ENCODE peak calls at places on chromosomes 13 and 19, in five cellular contexts. One of them, this sample, is unnamed.
A peak's percentile ranks its signal among the peaks of the same experiment; 100 is the strongest.

GRCh38 chr13:76637651-76638111 is 248.5 kb downstream of the KCTD12 start:
- DNase-seq in stimulated activated naive B cell treated with anti-CD40 and anti-IgM and Interleukin-4, amounts not matched to agents 10 μg/mL and 1 μg/mL and 100 μg/mL, for 72 hours: no peak
- DNase-seq in Kasumi-1: no peak
- DNase-seq in uterus: no peak
- DNase-seq in activated naive CD8-positive, alpha-beta T cell treated with anti-CD3 and anti-CD28 coated beads for 36 hours: no peak
- DNase-seq in this sample: no peak

GRCh38 chr19:3338541-3339181 is 27.7 kb upstream of the NFIC start:
- DNase-seq in stimulated activated naive B cell treated with anti-CD40 and anti-IgM and Interleukin-4, amounts not matched to agents 10 μg/mL and 1 μg/mL and 100 μg/mL, for 72 hours: no peak
- DNase-seq in Kasumi-1: no peak
- DNase-seq in uterus: peak; percentile 37
- DNase-seq in activated naive CD8-positive, alpha-beta T cell treated with anti-CD3 and anti-CD28 coated beads for 36 hours: peak; percentile 20
- DNase-seq in this sample: no peak

GRCh38 chr19:55097864-55098715 is 19.3 kb downstream of the PPP1R12C start:
- DNase-seq in stimulated activated naive B cell treated with anti-CD40 and anti-IgM and Interleukin-4, amounts not matched to agents 10 μg/mL and 1 μg/mL and 100 μg/mL, for 72 hours: no peak
- DNase-seq in Kasumi-1: peak; percentile 93
- DNase-seq in uterus: no peak
- DNase-seq in activated naive CD8-positive, alpha-beta T cell treated with anti-CD3 and anti-CD28 coated beads for 36 hours: no peak
- DNase-seq in this sample: peak; percentile 30

GRCh38 chr19:11191273-11191755 is 6.0 kb downstream of the KANK2 start:
- DNase-seq in stimulated activated naive B cell treated with anti-CD40 and anti-IgM and Interleukin-4, amounts not matched to agents 10 μg/mL and 1 μg/mL and 100 μg/mL, for 72 hours: no peak
- DNase-seq in Kasumi-1: peak; percentile 89
- DNase-seq in uterus: peak; percentile 68
- DNase-seq in activated naive CD8-positive, alpha-beta T cell treated with anti-CD3 and anti-CD28 coated beads for 36 hours: no peak
- DNase-seq in this sample: no peak

GRCh38 chr13:29676941-29677452 is 81.5 kb upstream of the SLC7A1 start:
- DNase-seq in stimulated activated naive B cell treated with anti-CD40 and anti-IgM and Interleukin-4, amounts not matched to agents 10 μg/mL and 1 μg/mL and 100 μg/mL, for 72 hours: no peak
- DNase-seq in Kasumi-1: no peak
- DNase-seq in uterus: no peak
- DNase-seq in activated naive CD8-positive, alpha-beta T cell treated with anti-CD3 and anti-CD28 coated beads for 36 hours: no peak
- DNase-seq in this sample: no peak

GRCh38 chr19:7083076-7083956 is 13.8 kb downstream of the ZNF557 start:
- DNase-seq in stimulated activated naive B cell treated with anti-CD40 and anti-IgM and Interleukin-4, amounts not matched to agents 10 μg/mL and 1 μg/mL and 100 μg/mL, for 72 hours: no peak
- DNase-seq in Kasumi-1: no peak
- DNase-seq in uterus: no peak
- DNase-seq in activated naive CD8-positive, alpha-beta T cell treated with anti-CD3 and anti-CD28 coated beads for 36 hours: no peak
- DNase-seq in this sample: no peak

GRCh38 chr19:18417250-18418033 is 1.8 kb upstream of the SSBP4 start:
- DNase-seq in stimulated activated naive B cell treated with anti-CD40 and anti-IgM and Interleukin-4, amounts not matched to agents 10 μg/mL and 1 μg/mL and 100 μg/mL, for 72 hours: no peak
- DNase-seq in Kasumi-1: peak; percentile 84
- DNase-seq in uterus: peak; percentile 86
- DNase-seq in activated naive CD8-positive, alpha-beta T cell treated with anti-CD3 and anti-CD28 coated beads for 36 hours: no peak
- DNase-seq in this sample: peak; percentile 83

GRCh38 chr13:33322474-33322827 is 36.9 kb upstream of the STARD13 start:
- DNase-seq in stimulated activated naive B cell treated with anti-CD40 and anti-IgM and Interleukin-4, amounts not matched to agents 10 μg/mL and 1 μg/mL and 100 μg/mL, for 72 hours: no peak
- DNase-seq in Kasumi-1: no peak
- DNase-seq in uterus: peak; percentile 72
- DNase-seq in activated naive CD8-positive, alpha-beta T cell treated with anti-CD3 and anti-CD28 coated beads for 36 hours: no peak
- DNase-seq in this sample: no peak

GRCh38 chr19:36371886-36372285 is 7.1 kb downstream of the ZFP14 start:
- DNase-seq in stimulated activated naive B cell treated with anti-CD40 and anti-IgM and Interleukin-4, amounts not matched to agents 10 μg/mL and 1 μg/mL and 100 μg/mL, for 72 hours: no peak
- DNase-seq in Kasumi-1: no peak
- DNase-seq in uterus: no peak
- DNase-seq in activated naive CD8-positive, alpha-beta T cell treated with anti-CD3 and anti-CD28 coated beads for 36 hours: no peak
- DNase-seq in this sample: no peak

GRCh38 chr13:36920612-36921185 is 661 bp upstream of the SMAD9 start:
- DNase-seq in stimulated activated naive B cell treated with anti-CD40 and anti-IgM and Interleukin-4, amounts not matched to agents 10 μg/mL and 1 μg/mL and 100 μg/mL, for 72 hours: no peak
- DNase-seq in Kasumi-1: no peak
- DNase-seq in uterus: no peak
- DNase-seq in activated naive CD8-positive, alpha-beta T cell treated with anti-CD3 and anti-CD28 coated beads for 36 hours: no peak
- DNase-seq in this sample: peak; percentile 23

GRCh38 chr13:73972503-73972902 is 161.7 kb downstream of the KLF12 start:
- DNase-seq in stimulated activated naive B cell treated with anti-CD40 and anti-IgM and Interleukin-4, amounts not matched to agents 10 μg/mL and 1 μg/mL and 100 μg/mL, for 72 hours: no peak
- DNase-seq in Kasumi-1: no peak
- DNase-seq in uterus: no peak
- DNase-seq in activated naive CD8-positive, alpha-beta T cell treated with anti-CD3 and anti-CD28 coated beads for 36 hours: no peak
- DNase-seq in this sample: no peak

GRCh38 chr19:18197306-18197705 is 4.3 kb downstream of the MPV17L2 start:
- DNase-seq in stimulated activated naive B cell treated with anti-CD40 and anti-IgM and Interleukin-4, amounts not matched to agents 10 μg/mL and 1 μg/mL and 100 μg/mL, for 72 hours: no peak
- DNase-seq in Kasumi-1: no peak
- DNase-seq in uterus: no peak
- DNase-seq in activated naive CD8-positive, alpha-beta T cell treated with anti-CD3 and anti-CD28 coated beads for 36 hours: no peak
- DNase-seq in this sample: no peak

GRCh38 chr13:47463726-47464125 is 537.3 kb downstream of the SUCLA2 start:
- DNase-seq in stimulated activated naive B cell treated with anti-CD40 and anti-IgM and Interleukin-4, amounts not matched to agents 10 μg/mL and 1 μg/mL and 100 μg/mL, for 72 hours: no peak
- DNase-seq in Kasumi-1: peak; percentile 60
- DNase-seq in uterus: no peak
- DNase-seq in activated naive CD8-positive, alpha-beta T cell treated with anti-CD3 and anti-CD28 coated beads for 36 hours: no peak
- DNase-seq in this sample: no peak

GRCh38 chr13:44157614-44158013 is 216.0 kb upstream of the SERP2 start:
- DNase-seq in stimulated activated naive B cell treated with anti-CD40 and anti-IgM and Interleukin-4, amounts not matched to agents 10 μg/mL and 1 μg/mL and 100 μg/mL, for 72 hours: no peak
- DNase-seq in Kasumi-1: peak; percentile 14
- DNase-seq in uterus: no peak
- DNase-seq in activated naive CD8-positive, alpha-beta T cell treated with anti-CD3 and anti-CD28 coated beads for 36 hours: no peak
- DNase-seq in this sample: no peak

GRCh38 chr19:280541-281007 is 10.6 kb downstream of the PLPP2 start:
- DNase-seq in stimulated activated naive B cell treated with anti-CD40 and anti-IgM and Interleukin-4, amounts not matched to agents 10 μg/mL and 1 μg/mL and 100 μg/mL, for 72 hours: no peak
- DNase-seq in Kasumi-1: no peak
- DNase-seq in uterus: no peak
- DNase-seq in activated naive CD8-positive, alpha-beta T cell treated with anti-CD3 and anti-CD28 coated beads for 36 hours: no peak
- DNase-seq in this sample: no peak

GRCh38 chr13:48411281-48412099 is 1.4 kb downstream of the LPAR6 start:
- DNase-seq in stimulated activated naive B cell treated with anti-CD40 and anti-IgM and Interleukin-4, amounts not matched to agents 10 μg/mL and 1 μg/mL and 100 μg/mL, for 72 hours: no peak
- DNase-seq in Kasumi-1: peak; percentile 70
- DNase-seq in uterus: no peak
- DNase-seq in activated naive CD8-positive, alpha-beta T cell treated with anti-CD3 and anti-CD28 coated beads for 36 hours: no peak
- DNase-seq in this sample: no peak

GRCh38 chr13:89380101-89380500 is 1708.9 kb downstream of the SLITRK5 start:
- DNase-seq in stimulated activated naive B cell treated with anti-CD40 and anti-IgM and Interleukin-4, amounts not matched to agents 10 μg/mL and 1 μg/mL and 100 μg/mL, for 72 hours: no peak
- DNase-seq in Kasumi-1: no peak
- DNase-seq in uterus: no peak
- DNase-seq in activated naive CD8-positive, alpha-beta T cell treated with anti-CD3 and anti-CD28 coated beads for 36 hours: no peak
- DNase-seq in this sample: no peak

GRCh38 chr13:104289400-104289799 is 1223.2 kb upstream of the SLC10A2 start:
- DNase-seq in stimulated activated naive B cell treated with anti-CD40 and anti-IgM and Interleukin-4, amounts not matched to agents 10 μg/mL and 1 μg/mL and 100 μg/mL, for 72 hours: no peak
- DNase-seq in Kasumi-1: no peak
- DNase-seq in uterus: no peak
- DNase-seq in activated naive CD8-positive, alpha-beta T cell treated with anti-CD3 and anti-CD28 coated beads for 36 hours: no peak
- DNase-seq in this sample: no peak

GRCh38 chr13:94595006-94595942 is 678 bp downstream of the TGDS start:
- DNase-seq in stimulated activated naive B cell treated with anti-CD40 and anti-IgM and Interleukin-4, amounts not matched to agents 10 μg/mL and 1 μg/mL and 100 μg/mL, for 72 hours: no peak
- DNase-seq in Kasumi-1: peak; percentile 56
- DNase-seq in uterus: no peak
- DNase-seq in activated naive CD8-positive, alpha-beta T cell treated with anti-CD3 and anti-CD28 coated beads for 36 hours: peak; percentile 14
- DNase-seq in this sample: peak; percentile 40

GRCh38 chr19:53365899-53366493 is 491 bp downstream of the ZNF525 start:
- DNase-seq in stimulated activated naive B cell treated with anti-CD40 and anti-IgM and Interleukin-4, amounts not matched to agents 10 μg/mL and 1 μg/mL and 100 μg/mL, for 72 hours: no peak
- DNase-seq in Kasumi-1: no peak
- DNase-seq in uterus: no peak
- DNase-seq in activated naive CD8-positive, alpha-beta T cell treated with anti-CD3 and anti-CD28 coated beads for 36 hours: peak; percentile 57
- DNase-seq in this sample: no peak

GRCh38 chr19:33493401-33494275 is 28.0 kb downstream of the PEPD start:
- DNase-seq in stimulated activated naive B cell treated with anti-CD40 and anti-IgM and Interleukin-4, amounts not matched to agents 10 μg/mL and 1 μg/mL and 100 μg/mL, for 72 hours: no peak
- DNase-seq in Kasumi-1: no peak
- DNase-seq in uterus: no peak
- DNase-seq in activated naive CD8-positive, alpha-beta T cell treated with anti-CD3 and anti-CD28 coated beads for 36 hours: no peak
- DNase-seq in this sample: no peak

GRCh38 chr13:103289661-103290060 is 223.4 kb upstream of the SLC10A2 start:
- DNase-seq in stimulated activated naive B cell treated with anti-CD40 and anti-IgM and Interleukin-4, amounts not matched to agents 10 μg/mL and 1 μg/mL and 100 μg/mL, for 72 hours: no peak
- DNase-seq in Kasumi-1: no peak
- DNase-seq in uterus: no peak
- DNase-seq in activated naive CD8-positive, alpha-beta T cell treated with anti-CD3 and anti-CD28 coated beads for 36 hours: no peak
- DNase-seq in this sample: no peak

GRCh38 chr13:114148521-114148855 is 16.1 kb upstream of the RASA3 start:
- DNase-seq in stimulated activated naive B cell treated with anti-CD40 and anti-IgM and Interleukin-4, amounts not matched to agents 10 μg/mL and 1 μg/mL and 100 μg/mL, for 72 hours: peak; percentile 80
- DNase-seq in Kasumi-1: peak; percentile 79
- DNase-seq in uterus: no peak
- DNase-seq in activated naive CD8-positive, alpha-beta T cell treated with anti-CD3 and anti-CD28 coated beads for 36 hours: peak; percentile 87
- DNase-seq in this sample: peak; percentile 81

This sample was measured in GM20000.